ENCODE peak calls at places on chromosomes 5 and 9, in five cellular contexts. A is upper lobe of left lung, T is pancreas, U is stomach, N is mammary epithelial cell. B is an unnamed sample.
A peak's percentile ranks its signal among the peaks of the same experiment; 100 is the strongest.

GRCh38 chr9:92141144-92142129 is 26.2 kb upstream of the SPTLC1 start:
- DNase-seq in A (peak; percentile 89), T (no peak), U (peak; percentile 45), N (peak; percentile 43), B (no peak)

GRCh38 chr5:157253547-157253946 is 12.4 kb upstream of the CYFIP2 start:
- DNase-seq in A (no peak), T (no peak), U (peak; percentile 47), N (peak; percentile 29), B (no peak)

GRCh38 chr9:88462191-88462590 is 72.8 kb upstream of the NXNL2 start:
- DNase-seq in A (no peak), T (no peak), U (no peak), N (peak; percentile 83), B (no peak)

GRCh38 chr9:133449760-133450159 is 10.0 kb upstream of the CACFD1 start:
- DNase-seq in A (no peak), T (peak; percentile 89), U (peak; percentile 90), N (peak; percentile 74), B (no peak)

GRCh38 chr9:124839612-124840299 is 13.5 kb upstream of the WDR38 start:
- DNase-seq in A (no peak), T (no peak), U (no peak), N (no peak), B (no peak)

GRCh38 chr5:53360811-53361210 is 119.6 kb upstream of the FST start:
- DNase-seq in A (no peak), T (no peak), U (no peak), N (peak; percentile 93), B (no peak)

GRCh38 chr5:125668904-125669303 is 754.3 kb upstream of the GRAMD2B start:
- DNase-seq in A (no peak), T (no peak), U (no peak), N (peak; percentile 86), B (no peak)

GRCh38 chr5:121918238-121918637 is 43.5 kb upstream of the SRFBP1 start:
- DNase-seq in A (no peak), T (no peak), U (no peak), N (no peak), B (no peak)

GRCh38 chr5:57246426-57246825 is 72.6 kb downstream of the GPBP1 start:
- DNase-seq in A (no peak), T (no peak), U (no peak), N (no peak), B (no peak)

GRCh38 chr9:27527702-27528277 is 1.8 kb downstream of the MOB3B start:
- DNase-seq in A (no peak), T (no peak), U (no peak), N (no peak), B (no peak)

GRCh38 chr9:96854073-96854876 is at the start of gene ZNF782:
- DNase-seq in A (peak; percentile 92), T (peak; percentile 95), U (peak; percentile 92), N (peak; percentile 92), B (peak; percentile 95)

GRCh38 chr9:134413112-134413715 is 87.0 kb downstream of the RXRA start:
- DNase-seq in A (no peak), T (no peak), U (no peak), N (no peak), B (no peak)

GRCh38 chr9:77826116-77826515 is 178.0 kb upstream of the GNA14 start:
- DNase-seq in A (no peak), T (no peak), U (no peak), N (no peak), B (no peak)

GRCh38 chr5:15948225-15948624 is 231.4 kb downstream of the MARCHF11 start:
- DNase-seq in A (no peak), T (no peak), U (no peak), N (no peak), B (no peak)

GRCh38 chr5:141735823-141736222 is 53.8 kb upstream of the ARAP3 start:
- DNase-seq in A (no peak), T (no peak), U (no peak), N (no peak), B (no peak)

GRCh38 chr5:40754381-40755092 is 1.2 kb downstream of the TTC33 start:
- DNase-seq in A (no peak), T (no peak), U (no peak), N (no peak), B (no peak)

GRCh38 chr5:165616550-165617430 is 2111.4 kb downstream of the MAT2B start:
- DNase-seq in A (no peak), T (no peak), U (no peak), N (no peak), B (no peak)
- TF ChIP-seq CTCF in A (no peak), T (no peak), U (no peak), N (no peak), B (no peak)

GRCh38 chr5:133686566-133686965 is 74.2 kb upstream of the FSTL4 start:
- DNase-seq in A (no peak), T (no peak), U (peak; percentile 4), N (no peak), B (no peak)
- H3K4me1 ChIP-seq in A (no peaks in the 10 kb centered on the region), T (no peaks in the 10 kb centered on the region), U (no peaks in the 10 kb centered on the region), N (no peaks in the 10 kb centered on the region), B (no peaks in the 10 kb centered on the region)

GRCh38 chr5:28648108-28648507 is 1609.7 kb upstream of the CDH9 start:
- DNase-seq in A (no peak), T (no peak), U (no peak), N (peak; percentile 15), B (no peak)
- TF ChIP-seq CTCF in A (no peak), T (no peak), U (no peak), N (no peak), B (no peak)

GRCh38 chr5:96823900-96824351 is 16.2 kb upstream of the ERAP1 start:
- DNase-seq in A (no peak), T (no peak), U (no peak), N (peak; percentile 99), B (no peak)

GRCh38 chr5:96821260-96821916 is 13.6 kb upstream of the ERAP1 start:
- DNase-seq in A (no peak), T (no peak), U (no peak), N (no peak), B (no peak)

GRCh38 chr5:96825243-96825642 is 17.5 kb upstream of the ERAP1 start:
- DNase-seq in A (no peak), T (no peak), U (no peak), N (no peak), B (no peak)

GRCh38 chr5:96826071-96826470 is 18.3 kb upstream of the ERAP1 start:
- DNase-seq in A (no peak), T (no peak), U (no peak), N (no peak), B (no peak)

DNA sequence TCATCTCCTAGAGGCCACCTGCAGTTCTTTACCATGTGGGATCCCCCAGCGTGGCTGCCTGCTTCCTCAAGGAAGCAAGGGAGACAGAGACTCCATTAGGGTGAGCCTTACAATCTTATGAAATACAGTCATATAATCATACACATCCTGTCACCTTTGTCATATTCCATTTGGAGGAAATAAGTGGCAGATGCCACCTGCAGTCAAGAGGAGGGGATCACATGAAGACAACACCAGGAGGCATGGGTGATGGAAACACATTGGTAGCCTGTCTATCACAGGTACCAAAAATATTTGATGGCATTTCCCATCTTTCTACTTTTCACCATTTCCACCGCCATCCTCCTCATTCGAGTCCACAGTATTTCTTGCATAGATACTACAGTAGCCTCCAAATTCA is 15.3 kb upstream of the ERAP1 start:
- DNase-seq in A (no peak), T (no peak), U (no peak), N (no peak), B (no peak)
- H3K4me1 ChIP-seq in A (peaks cover 18% of the 10 kb centered on the region), T (no peaks in the 10 kb centered on the region), U (no peaks in the 10 kb centered on the region), N (peaks cover 32% of the 10 kb centered on the region), B (no peaks in the 10 kb centered on the region)

GRCh38 chr9:82552784-82553183 is 510.2 kb downstream of the RASEF start:
- DNase-seq in A (no peak), T (no peak), U (no peak), N (no peak), B (no peak)
- TF ChIP-seq CTCF in A (no peak), T (no peak), U (no peak), N (no peak), B (no peak)

GRCh38 chr9:28909526-28909925 is 1336.2 kb upstream of the C9orf72 start:
- DNase-seq in A (no peak), T (no peak), U (no peak), N (peak; percentile 16), B (no peak)
- H3K4me1 ChIP-seq in A (no peaks in the 10 kb centered on the region), T (no peaks in the 10 kb centered on the region), U (no peaks in the 10 kb centered on the region), N (peaks cover 1% of the 10 kb centered on the region), B (no peaks in the 10 kb centered on the region)

DNA sequence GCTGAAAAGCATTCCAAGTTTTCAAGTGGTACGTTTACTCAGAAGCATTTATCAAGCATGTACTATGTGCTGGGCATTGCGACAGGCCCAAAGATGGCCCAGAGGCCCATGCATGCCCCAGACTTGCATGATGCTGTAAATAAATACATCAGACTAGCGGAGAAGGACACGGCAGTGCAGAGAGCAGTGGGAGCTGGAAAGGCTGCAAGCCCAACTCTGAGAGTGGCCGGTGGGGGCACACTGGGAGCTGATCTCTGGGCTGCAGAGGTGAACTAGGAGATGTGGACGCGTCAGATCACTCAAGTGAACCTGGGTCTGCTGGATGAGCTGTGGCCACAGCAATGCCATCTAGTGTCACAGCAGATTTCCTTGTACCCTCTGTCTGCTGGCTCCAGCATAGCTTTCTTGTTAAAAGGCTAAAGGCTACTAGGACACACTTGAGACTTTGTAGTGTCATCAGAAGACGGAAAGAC is 246.9 kb downstream of the FANCC start:
- DNase-seq in A (no peak), T (no peak), U (peak; percentile 10), N (no peak), B (no peak)
- TF ChIP-seq CTCF in A (no peak), T (no peak), U (no peak), N (no peak), B (no peak)

GRCh38 chr9:20237686-20238085 is 384.6 kb downstream of the MLLT3 start:
- DNase-seq in A (no peak), T (no peak), U (no peak), N (no peak), B (no peak)

GRCh38 chr9:20238921-20239320 is 383.4 kb downstream of the MLLT3 start:
- DNase-seq in A (no peak), T (no peak), U (no peak), N (peak; percentile 10), B (no peak)

GRCh38 chr9:20240498-20240897 is 381.8 kb downstream of the MLLT3 start:
- DNase-seq in A (no peak), T (no peak), U (no peak), N (no peak), B (no peak)

DNA sequence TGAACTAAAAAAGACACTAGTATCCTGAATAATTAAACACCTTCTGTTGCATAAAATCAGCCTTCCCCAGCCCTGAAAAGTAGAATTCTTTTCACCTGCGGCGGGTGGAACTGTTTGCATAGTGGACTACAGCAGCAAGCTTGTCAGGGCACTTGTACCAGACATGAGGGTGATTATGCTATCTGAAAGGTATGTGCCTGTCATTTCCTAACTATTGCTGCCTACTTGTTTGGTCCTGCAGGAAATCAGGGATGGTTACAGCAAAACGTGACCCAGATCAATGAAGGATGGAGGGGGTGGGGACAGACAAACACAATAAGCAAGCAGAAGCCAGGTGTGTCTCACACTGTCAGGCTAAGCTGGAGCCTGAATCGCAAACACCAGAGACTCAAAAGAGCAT is 385.6 kb downstream of the MLLT3 start:
- DNase-seq in A (no peak), T (no peak), U (no peak), N (peak; percentile 86), B (no peak)
- H3K4me1 ChIP-seq in A (no peaks in the 10 kb centered on the region), T (no peaks in the 10 kb centered on the region), U (no peaks in the 10 kb centered on the region), N (peaks cover 25% of the 10 kb centered on the region), B (no peaks in the 10 kb centered on the region)

B was measured in right lobe of liver.